ENCODE peak calls at places on chromosomes 13 and 19, in ten cellular contexts. T is body of pancreas; S is upper lobe of left lung; D is fibroblast of lung; F is heart left ventricle; O is AG04450; X is breast epithelium; G is left ventricle myocardium inferior; B is CD8-positive, alpha-beta T cell; J is cardiac muscle cell. K is an unnamed sample. For H3K27me3, the result is how much of the 10 kb centered on the place peaks cover.

GRCh38 chr13:41304551-41304950 is 6.5 kb upstream of the NAA16 start:
- DNase-seq in S (no peak), G (no peak), O (no peak), B (no peak), X (no peak), D (no peak), J (no peak), F (no peak), T (no peak), K (no peak)

GRCh38 chr13:42466123-42466522 is 107.8 kb upstream of the TNFSF11 start:
- DNase-seq in X (no peak), B (no peak), S (no peak), D (no peak), G (no peak), O (no peak), J (no peak), T (no peak), F (no peak), K (no peak)

GRCh38 chr13:99757756-99758464 is 213.7 kb downstream of the ZIC5 start:
- DNase-seq in O (no peak), G (no peak), D (no peak), F (no peak), B (no peak), S (no peak), T (no peak), X (no peak), J (no peak), K (no peak)

GRCh38 chr13:39820606-39821005 is 165.1 kb downstream of the COG6 start:
- DNase-seq in X (no peak), D (no peak), J (no peak), F (no peak), G (no peak), S (no peak), O (no peak), B (no peak), T (no peak), K (no peak)

GRCh38 chr13:48954086-48954485 is 21.6 kb upstream of the FNDC3A start:
- DNase-seq in G (no peak), D (peak), X (no peak), B (no peak), J (no peak), F (no peak), T (no peak), S (no peak), O (no peak), K (no peak)

GRCh38 chr13:56988543-56988942 is 152.2 kb upstream of the PRR20A start:
- DNase-seq in S (no peak), F (no peak), T (no peak), O (no peak), J (no peak), G (no peak), D (no peak), X (no peak), B (no peak), K (no peak)

GRCh38 chr19:1445185-1445931 is 4.6 kb upstream of the APC2 start:
- DNase-seq in O (no peak), G (peak), J (peak), F (peak), X (peak), B (peak), T (peak), S (peak), D (no peak), K (peak)

GRCh38 chr13:52862358-52863206 is 14.1 kb upstream of the PCDH8 start:
- DNase-seq in X (no peak), B (no peak), G (no peak), O (no peak), S (no peak), D (no peak), T (no peak), F (no peak), J (peak), K (no peak)

GRCh38 chr19:12969292-12969988 is at the start of gene DAND5:
- DNase-seq in X (no peak), T (peak), J (no peak), D (no peak), S (no peak), G (peak), B (no peak), F (peak), O (no peak), K (no peak)

GRCh38 chr13:113948034-113948742 is 25.7 kb downstream of the C13orf46 start:
- DNase-seq in S (no peak), G (peak), B (no peak), D (no peak), F (no peak), O (no peak), J (no peak), T (no peak), X (no peak), K (no peak)

GRCh38 chr19:6465006-6465405 is 935 bp downstream of the CRB3 start:
- DNase-seq in J (no peak), X (no peak), D (no peak), G (no peak), B (no peak), S (no peak), O (no peak), F (no peak), T (no peak), K (no peak)

GRCh38 chr13:112844411-112844810 is 124.6 kb upstream of the MCF2L start:
- DNase-seq in X (no peak), J (no peak), F (no peak), G (no peak), D (no peak), B (no peak), O (no peak), T (no peak), S (no peak), K (no peak)

GRCh38 chr19:51552996-51553725 is 17.9 kb upstream of the ZNF175 start:
- DNase-seq in J (peak), D (peak), T (peak), S (no peak), X (peak), G (peak), B (peak), O (peak), F (peak), K (no peak)

GRCh38 chr13:30394798-30395191 is 27.5 kb upstream of the UBE2L5 start:
- DNase-seq in S (no peak), B (no peak), F (no peak), D (no peak), O (no peak), J (no peak), X (no peak), G (no peak), T (no peak), K (no peak)

GRCh38 chr13:29522044-29522685 is 73.3 kb downstream of the SLC7A1 start:
- DNase-seq in S (no peak), G (no peak), O (no peak), B (no peak), T (no peak), F (no peak), J (no peak), X (no peak), D (peak), K (peak)

GRCh38 chr19:31002852-31003251 is 346.4 kb downstream of the TSHZ3 start:
- DNase-seq in B (no peak), J (no peak), D (no peak), F (no peak), S (no peak), T (no peak), G (no peak), O (no peak), X (no peak), K (no peak)

GRCh38 chr19:48308695-48309586 is 16.4 kb upstream of the EMP3 start:
- DNase-seq in S (no peak), D (no peak), T (no peak), B (no peak), G (no peak), F (no peak), X (no peak), O (no peak), J (peak), K (no peak)

GRCh38 chr19:41914191-41914834 is 13.9 kb downstream of the ERFL start:
- DNase-seq in O (no peak), J (no peak), S (no peak), X (no peak), B (no peak), D (no peak), T (no peak), G (no peak), F (no peak), K (no peak)

GRCh38 chr19:1955171-1956142 is 14.5 kb downstream of the CSNK1G2 start:
- DNase-seq in B (no peak), S (peak), F (no peak), G (no peak), D (no peak), J (no peak), T (no peak), X (no peak), O (no peak), K (no peak)

GRCh38 chr19:41861846-41862245 is 1.8 kb downstream of the RPS19 start:
- DNase-seq in B (no peak), D (no peak), S (no peak), O (no peak), G (no peak), X (no peak), T (no peak), F (no peak), J (no peak), K (no peak)

GRCh38 chr13:99894835-99895427 is 76.6 kb downstream of the ZIC5 start:
- DNase-seq in B (no peak), J (no peak), S (no peak), G (no peak), D (no peak), O (no peak), T (no peak), X (no peak), F (no peak), K (no peak)

GRCh38 chr13:110471156-110471832 is 90.2 kb downstream of the RAB20 start:
- DNase-seq in B (no peak), T (no peak), J (no peak), O (no peak), S (no peak), F (no peak), X (no peak), D (no peak), G (no peak), K (no peak)

GRCh38 chr13:41137951-41138350 is 5.3 kb upstream of the KBTBD6 start:
- DNase-seq in D (peak), F (no peak), G (no peak), X (no peak), B (no peak), S (no peak), T (no peak), J (no peak), O (peak), K (no peak)

GRCh38 chr13:65613004-65613403 is 1617.1 kb downstream of the PCDH9 start:
- DNase-seq in S (no peak), G (no peak), O (no peak), B (no peak), X (no peak), J (no peak), F (no peak), T (no peak), D (no peak), K (no peak)

GRCh38 chr13:48443442-48444208 is 30.7 kb upstream of the LPAR6 start:
- DNase-seq in J (no peak), O (no peak), T (no peak), D (no peak), G (no peak), F (no peak), B (no peak), X (no peak), S (no peak), K (no peak)

GRCh38 chr19:17873661-17874422 is 2.1 kb downstream of the SLC5A5 start:
- DNase-seq in B (peak), F (no peak), D (no peak), S (peak), T (no peak), X (no peak), G (no peak), O (no peak), J (peak), K (no peak)

GRCh38 chr19:19452241-19453128 is 47.0 kb downstream of the GATAD2A start:
- DNase-seq in J (no peak), B (no peak), X (no peak), T (no peak), O (no peak), S (no peak), F (no peak), D (no peak), G (no peak), K (no peak)

GRCh38 chr19:2962018-2962670 is 15.2 kb upstream of the TLE6 start:
- DNase-seq in F (no peak), X (no peak), J (peak), D (peak), B (peak), G (no peak), O (peak), T (peak), S (no peak), K (no peak)

GRCh38 chr13:25084101-25084500 is 11.8 kb upstream of the PABPC3 start:
- DNase-seq in F (no peak), B (no peak), D (no peak), X (no peak), J (no peak), S (no peak), O (no peak), T (no peak), G (no peak), K (no peak)

GRCh38 chr19:40716655-40717324 is at the start of the genes COQ8B and ITPKC:
- DNase-seq in D (peak), T (peak), J (peak), B (peak), G (peak), S (peak), O (peak), X (peak), F (peak), K (peak)

GRCh38 chr13:27177852-27178251 is 6.2 kb upstream of the USP12 start:
- DNase-seq in F (no peak), X (no peak), D (no peak), T (no peak), O (no peak), J (no peak), B (no peak), S (no peak), G (no peak), K (no peak)

GRCh38 chr19:53519431-53519830 is 18.5 kb upstream of the ZNF331 start:
- DNase-seq in B (no peak), S (no peak), X (no peak), G (no peak), D (no peak), F (peak), T (no peak), O (no peak), J (no peak), K (peak)

GRCh38 chr19:6718111-6718740 is 2.2 kb downstream of the C3 start:
- DNase-seq in F (no peak), T (no peak), G (no peak), D (no peak), S (peak), B (no peak), O (no peak), X (no peak), J (no peak), K (no peak)

GRCh38 chr19:554817-555216 is 11.0 kb downstream of the GZMM start:
- DNase-seq in X (no peak), S (no peak), J (no peak), D (no peak), T (no peak), B (no peak), G (no peak), F (peak), O (no peak), K (no peak)

GRCh38 chr19:13156968-13157882 is 7.0 kb downstream of the IER2 start:
- DNase-seq in F (no peak), G (no peak), J (no peak), O (no peak), S (no peak), T (peak), X (no peak), D (no peak), B (no peak), K (no peak)

GRCh38 chr19:13974073-13974472 is 21.8 kb downstream of the DCAF15 start:
- DNase-seq in D (no peak), O (no peak), J (peak), G (no peak), T (no peak), S (no peak), F (no peak), B (peak), X (no peak), K (no peak)

GRCh38 chr13:50592412-50593145 is 250.9 kb downstream of the DLEU7 start:
- DNase-seq in T (no peak), O (no peak), F (no peak), B (no peak), D (peak), G (no peak), S (no peak), X (no peak), J (no peak), K (no peak)

GRCh38 chr19:11479090-11479469 is 1.8 kb downstream of the ELAVL3 start:
- DNase-seq in D (no peak), X (no peak), B (no peak), O (no peak), G (no peak), S (no peak), F (no peak), J (no peak), T (no peak), K (no peak)
- H3K27me3 ChIP-seq in D (under half), X (under half), B (under half), O (under half), G (half or more), S (under half), F (under half), J (half or more), T (under half), K (under half)

GRCh38 chr13:20704459-20705069 is 1.1 kb downstream of the IL17D start:
- DNase-seq in G (no peak), J (no peak), O (no peak), S (no peak), B (no peak), T (no peak), F (no peak), D (no peak), X (no peak), K (no peak)

GRCh38 chr13:20702530-20702929 is 969 bp upstream of the IL17D start:
- DNase-seq in S (no peak), O (no peak), X (no peak), B (no peak), G (no peak), T (no peak), F (no peak), J (no peak), D (no peak), K (no peak)

GRCh38 chr13:20702945-20703784 is at the start of gene IL17D:
- DNase-seq in O (no peak), G (no peak), F (no peak), J (peak), S (peak), T (peak), X (no peak), D (no peak), B (peak), K (no peak)

GRCh38 chr13:20706661-20707060 is 3.2 kb downstream of the IL17D start:
- DNase-seq in S (no peak), D (no peak), G (no peak), F (no peak), T (no peak), O (no peak), J (no peak), X (no peak), B (no peak), K (no peak)

GRCh38 chr13:20703785-20704458 is 423 bp downstream of the IL17D start:
- DNase-seq in J (peak), D (peak), O (peak), T (peak), X (peak), G (peak), B (peak), F (peak), S (peak), K (peak)
- TF ChIP-seq CTCF in J (peak), D (peak), O (peak), T (peak), X (no peak), G (peak), B (peak), F (peak), S (peak), K (peak)

GRCh38 chr19:50332264-50333038 is 3.3 kb upstream of the KCNC3 start:
- DNase-seq in G (no peak), F (peak), T (peak), X (no peak), O (no peak), S (no peak), B (no peak), D (no peak), J (peak), K (no peak)

GRCh38 chr19:50329146-50329925 is at the start of gene KCNC3:
- DNase-seq in F (peak), X (peak), B (peak), S (peak), T (peak), D (peak), G (peak), O (peak), J (peak), K (peak)

GRCh38 chr19:50331187-50332013 is 2.2 kb upstream of the KCNC3 start:
- DNase-seq in G (no peak), O (no peak), T (no peak), B (no peak), F (no peak), D (no peak), S (no peak), J (no peak), X (no peak), K (no peak)

GRCh38 chr19:50332014-50332263 is 2.8 kb upstream of the KCNC3 start:
- DNase-seq in T (no peak), B (no peak), X (no peak), S (no peak), O (no peak), G (no peak), D (no peak), F (no peak), J (no peak), K (no peak)

GRCh38 chr19:50330365-50331078 is 1.3 kb upstream of the KCNC3 start:
- DNase-seq in G (peak), B (peak), O (no peak), D (peak), J (peak), S (peak), F (peak), T (peak), X (peak), K (peak)
- H3K27me3 ChIP-seq in G (half or more), B (under half), O (half or more), D (under half), J (under half), S (under half), F (under half), T (under half), X (under half), K (under half)

GRCh38 chr19:38143847-38144246 is 80.2 kb downstream of the DPF1 start:
- DNase-seq in J (no peak), T (no peak), O (no peak), B (no peak), X (no peak), D (no peak), F (no peak), S (no peak), G (no peak), K (no peak)
- TF ChIP-seq CTCF in J (peak), T (no peak), O (peak), B (no peak), X (no peak), D (no peak), F (no peak), S (no peak), G (no peak), K (no peak)

K was measured in uterus.